ENCODE peak calls at places on chromosome 7, in ten cellular contexts. S is neural progenitor cell, O is upper lobe of right lung, Y is suprapubic skin, J is endodermal cell, C is body of pancreas, W is OCI-LY7, R is colonic mucosa, E is kidney, Q is Peyer's patch. I is an unnamed sample. For H3K4me1 and H3K36me3, the result is how much of the 10 kb centered on the place peaks cover.

GRCh38 chr7:24343614-24344013 is 59.6 kb downstream of the NPY start:
- DNase-seq in R (no peak), J (no peak), W (no peak), Y (no peak), C (no peak), O (no peak), E (no peak), S (no peak), Q (no peak), I (no peak)

GRCh38 chr7:124764847-124765400 is 668 bp downstream of the GPR37 start:
- DNase-seq in R (peak), Y (peak), J (peak), O (peak), S (peak), Q (peak), E (peak), W (no peak), C (peak), I (no peak)

GRCh38 chr7:157521061-157521731 is 184.4 kb downstream of the DNAJB6 start:
- DNase-seq in E (peak), J (peak), O (peak), Y (peak), S (no peak), R (no peak), W (no peak), C (peak), Q (peak), I (no peak)

GRCh38 chr7:108613147-108613948 is 43.7 kb downstream of the DNAJB9 start:
- DNase-seq in C (no peak), E (no peak), R (no peak), S (peak), Y (no peak), W (peak), Q (no peak), J (no peak), O (no peak), I (no peak)

GRCh38 chr7:155338632-155339320 is 41.1 kb downstream of the INSIG1 start:
- DNase-seq in Y (no peak), W (no peak), J (peak), Q (no peak), O (no peak), C (peak), S (no peak), R (no peak), E (no peak), I (peak)

GRCh38 chr7:134910214-134910890 is 76.0 kb upstream of the AGBL3 start:
- DNase-seq in C (peak), Y (no peak), S (no peak), W (no peak), J (no peak), Q (no peak), O (no peak), R (no peak), E (no peak), I (no peak)

GRCh38 chr7:56105508-56105907 is 768 bp downstream of the CHCHD2 start:
- DNase-seq in W (peak), E (no peak), S (no peak), J (no peak), O (no peak), Y (no peak), Q (peak), R (peak), C (peak), I (peak)

GRCh38 chr7:7595451-7595850 is 28.8 kb downstream of the MIOS start:
- DNase-seq in O (no peak), C (no peak), J (no peak), Q (no peak), E (no peak), Y (no peak), S (no peak), W (peak), R (no peak), I (no peak)

GRCh38 chr7:35695628-35695888 is 623 bp upstream of the HERPUD2 start:
- DNase-seq in O (no peak), R (no peak), Y (no peak), C (no peak), Q (no peak), S (no peak), W (no peak), E (no peak), J (no peak), I (no peak)

GRCh38 chr7:84248267-84248666 is 53.7 kb upstream of the SEMA3A start:
- DNase-seq in Y (no peak), E (no peak), O (no peak), C (no peak), S (no peak), J (no peak), Q (no peak), R (no peak), W (no peak), I (no peak)

GRCh38 chr7:92260248-92260781 is 14.5 kb downstream of the ANKIB1 start:
- DNase-seq in W (no peak), Q (no peak), S (no peak), J (no peak), R (no peak), E (no peak), Y (no peak), O (no peak), C (no peak), I (no peak)

GRCh38 chr7:66609176-66609575 is 19.5 kb upstream of the KCTD7 start:
- DNase-seq in O (no peak), R (no peak), Q (no peak), J (no peak), S (no peak), Y (no peak), E (peak), C (no peak), W (no peak), I (no peak)

GRCh38 chr7:71229699-71230098 is 97.8 kb downstream of the GALNT17 start:
- DNase-seq in O (no peak), C (no peak), J (no peak), Q (no peak), R (no peak), Y (no peak), E (no peak), S (no peak), W (no peak), I (no peak)
- H3K27ac ChIP-seq in O (no peak), C (no peak), J (no peak), Q (no peak), R (no peak), Y (no peak), E (no peak), S (no peak), W (no peak), I (no peak)

GRCh38 chr7:130939285-130940095 is 205.5 kb upstream of the KLF14 start:
- DNase-seq in R (no peak), E (no peak), W (no peak), Y (no peak), Q (no peak), C (no peak), S (peak), O (no peak), J (no peak), I (no peak)

GRCh38 chr7:130941322-130942210 is 207.6 kb upstream of the KLF14 start:
- DNase-seq in W (peak), Q (peak), E (peak), J (no peak), Y (no peak), O (peak), C (peak), R (peak), S (no peak), I (peak)

GRCh38 chr7:130938661-130939060 is 204.7 kb upstream of the KLF14 start:
- DNase-seq in E (no peak), Y (no peak), O (no peak), W (no peak), C (no peak), R (no peak), S (no peak), Q (no peak), J (no peak), I (peak)

GRCh38 chr7:130940907-130941306 is 206.9 kb upstream of the KLF14 start:
- DNase-seq in O (no peak), Y (no peak), Q (no peak), C (no peak), R (no peak), W (no peak), J (no peak), E (no peak), S (no peak), I (no peak)

GRCh38 chr7:130940326-130940725 is 206.3 kb upstream of the KLF14 start:
- DNase-seq in E (no peak), W (no peak), Y (no peak), O (no peak), Q (no peak), R (no peak), J (no peak), S (no peak), C (no peak), I (no peak)
- H3K4me1 ChIP-seq in E (under half), W (half or more), Y (half or more), O (half or more), Q (under half), R (under half), J (under half), S (under half), C (under half), I (half or more)

DNA sequence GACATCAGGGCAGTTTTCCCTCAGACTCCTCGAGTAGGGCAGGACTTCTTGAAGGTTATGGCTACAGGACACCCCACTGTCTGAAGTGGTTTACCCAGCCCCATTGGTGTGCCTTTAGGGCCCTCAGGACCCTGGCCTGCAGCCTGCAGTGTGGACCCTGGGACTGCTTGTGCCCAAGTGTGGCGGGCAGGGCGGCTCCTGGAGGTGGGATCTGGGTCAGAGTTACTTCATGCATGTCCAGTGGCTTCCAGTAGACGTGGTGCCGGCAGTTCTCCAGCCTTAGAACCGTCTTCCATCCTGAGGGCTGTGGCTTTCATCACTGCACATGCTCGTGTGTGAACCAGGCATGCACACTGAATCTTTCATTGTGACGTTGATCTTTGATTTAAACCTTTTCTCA is 16.7 kb downstream of the EIF3B start:
- DNase-seq in E (no peak), Q (no peak), Y (no peak), W (no peak), R (no peak), C (no peak), J (no peak), S (no peak), O (no peak), I (no peak)
- H3K36me3 ChIP-seq in E (half or more), Q (half or more), Y (half or more), W (half or more), R (half or more), C (half or more), J (half or more), S (under half), O (half or more), I (half or more)

DNA sequence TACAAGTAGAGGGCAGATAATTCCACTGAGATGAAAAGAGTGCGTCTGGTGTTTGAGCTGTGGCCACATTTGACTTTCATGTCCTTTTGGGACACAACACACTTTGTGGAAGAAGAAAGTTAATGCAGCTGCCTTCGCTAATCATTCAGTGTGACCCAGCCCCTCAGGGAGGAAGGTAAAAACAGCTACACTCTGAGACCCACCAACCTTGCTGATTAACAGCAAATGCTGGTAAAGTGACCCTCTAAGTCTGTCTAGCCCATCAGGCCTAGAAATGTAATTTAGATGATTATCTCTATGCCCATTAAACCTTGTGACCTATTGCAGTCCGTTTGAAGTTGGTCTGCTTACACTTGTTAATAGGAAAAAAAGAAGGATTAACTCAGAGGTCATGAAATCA is 161.9 kb upstream of the WNT16 start:
- DNase-seq in R (no peak), W (no peak), J (no peak), E (no peak), C (no peak), O (no peak), S (peak), Q (no peak), Y (no peak), I (no peak)
- H3K27ac ChIP-seq in R (no peak), W (no peak), J (no peak), E (no peak), C (no peak), O (no peak), S (no peak), Q (no peak), Y (no peak), I (no peak)

GRCh38 chr7:603152-603941 is 83.7 kb upstream of the PDGFA start:
- DNase-seq in E (peak), O (peak), Y (no peak), W (no peak), R (no peak), Q (no peak), J (no peak), S (no peak), C (no peak), I (no peak)
- H3K4me1 ChIP-seq in E (under half), O (under half), Y (under half), W (under half), R (under half), Q (under half), J (under half), S (under half), C (under half), I (half or more)

GRCh38 chr7:105638324-105638723 is 57.0 kb upstream of the EFCAB10 start:
- DNase-seq in Q (no peak), O (no peak), C (no peak), J (peak), R (no peak), W (no peak), Y (no peak), E (no peak), S (peak), I (no peak)

GRCh38 chr7:105637755-105638154 is 56.5 kb upstream of the EFCAB10 start:
- DNase-seq in Y (no peak), W (no peak), E (no peak), R (no peak), J (peak), O (no peak), C (no peak), Q (no peak), S (no peak), I (no peak)

GRCh38 chr7:105638942-105639495 is 57.7 kb upstream of the EFCAB10 start:
- DNase-seq in C (no peak), Q (no peak), Y (no peak), J (peak), O (no peak), R (peak), E (no peak), S (peak), W (no peak), I (no peak)

GRCh38 chr7:105639677-105640493 is 58.6 kb upstream of the EFCAB10 start:
- DNase-seq in C (no peak), O (peak), J (peak), Q (no peak), Y (no peak), W (no peak), R (no peak), E (no peak), S (peak), I (no peak)

GRCh38 chr7:105636982-105637381 is 55.7 kb upstream of the EFCAB10 start:
- DNase-seq in J (no peak), O (no peak), C (no peak), S (no peak), Q (no peak), Y (no peak), W (no peak), R (no peak), E (no peak), I (no peak)
- H3K36me3 ChIP-seq in J (under half), O (under half), C (under half), S (under half), Q (under half), Y (half or more), W (under half), R (under half), E (under half), I (half or more)

GRCh38 chr7:110519851-110520250 is 571.1 kb upstream of the LRRN3 start:
- DNase-seq in O (peak), Q (no peak), E (no peak), Y (no peak), C (no peak), J (no peak), R (no peak), W (no peak), S (no peak), I (no peak)

GRCh38 chr7:110522751-110523200 is 568.2 kb upstream of the LRRN3 start:
- DNase-seq in S (no peak), E (no peak), C (no peak), J (peak), Y (no peak), Q (no peak), R (peak), O (no peak), W (no peak), I (no peak)

GRCh38 chr7:110521357-110521756 is 569.6 kb upstream of the LRRN3 start:
- DNase-seq in C (no peak), E (no peak), O (no peak), W (no peak), S (no peak), R (no peak), Q (no peak), J (no peak), Y (no peak), I (no peak)

DNA sequence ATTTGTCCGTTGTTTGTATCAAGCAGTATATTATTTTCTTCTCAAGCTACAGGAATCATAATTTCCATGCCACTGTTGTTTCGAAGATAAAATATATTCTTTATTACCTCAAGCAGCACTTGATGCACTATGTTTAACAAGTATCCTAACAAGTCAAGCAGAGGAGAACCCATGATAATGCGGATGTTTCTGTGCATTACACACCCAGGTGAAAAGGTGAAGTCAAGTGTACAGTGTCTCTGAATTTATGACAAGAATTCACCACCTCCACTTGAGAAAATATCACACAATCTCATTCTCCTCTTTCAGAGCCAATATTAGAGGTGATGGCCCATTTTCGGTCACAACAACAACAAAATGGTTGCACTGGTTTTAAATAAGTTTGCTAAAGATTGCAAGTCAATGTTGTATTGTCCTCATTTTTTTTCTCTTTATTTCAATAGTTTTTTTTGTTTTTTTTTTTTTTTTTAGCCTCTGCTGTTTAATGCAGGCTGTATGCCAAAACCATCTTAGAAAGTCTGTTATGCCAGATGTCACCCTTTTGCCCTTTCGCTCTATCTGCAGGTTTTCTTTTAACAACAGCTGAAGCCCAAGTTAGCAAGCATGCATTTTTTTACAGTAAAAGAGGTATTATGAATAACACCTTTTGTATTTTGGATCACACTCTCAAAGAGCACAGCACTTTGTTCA is 568.7 kb upstream of the LRRN3 start:
- DNase-seq in Q (no peak), C (no peak), W (no peak), Y (no peak), O (no peak), J (no peak), R (no peak), E (no peak), S (no peak), I (no peak)
- H3K27ac ChIP-seq in Q (no peak), C (no peak), W (no peak), Y (no peak), O (no peak), J (peak), R (no peak), E (no peak), S (no peak), I (no peak)